ENCODE peak calls at places on chromosomes 4 and X, in four cellular contexts. D, N, Y and Q are unnamed samples.

GRCh38 chr4:25065451-25065850 is 34.7 kb upstream of the LGI2 start:
- DNase-seq in D (no peak), N (no peak), Y (no peak), Q (no peak)

GRCh38 chr4:8919651-8920288 is 48.1 kb upstream of the HMX1 start:
- DNase-seq in D (no peak), N (peak), Y (no peak), Q (no peak)

GRCh38 chrX:39418936-39419659 is 617.8 kb downstream of the MID1IP1 start:
- DNase-seq in D (peak), Y (no peak), N (no peak), Q (peak)

GRCh38 chr4:114077610-114078009 is 98.2 kb upstream of the ARSJ start:
- DNase-seq in Y (no peak), N (no peak), D (no peak), Q (no peak)

GRCh38 chr4:112633477-112634235 is 3.1 kb downstream of the ZGRF1 start:
- DNase-seq in Y (no peak), N (no peak), D (no peak), Q (no peak)

GRCh38 chr4:89403826-89404225 is 96.2 kb upstream of the GPRIN3 start:
- DNase-seq in N (no peak), D (no peak), Y (no peak), Q (no peak)

GRCh38 chrX:28787206-28787605 is 200.0 kb downstream of the IL1RAPL1 start:
- DNase-seq in N (no peak), D (no peak), Y (no peak), Q (no peak)

GRCh38 chr4:139515531-139515958 is 40.5 kb downstream of the SETD7 start:
- DNase-seq in Y (no peak), N (no peak), D (no peak), Q (no peak)

GRCh38 chrX:2500091-2500680 is 590 bp downstream of the DHRSX start:
- DNase-seq in D (peak), Y (no peak), N (peak), Q (peak)

GRCh38 chrX:16743604-16744325 is 24.4 kb downstream of the SYAP1 start:
- DNase-seq in D (no peak), N (no peak), Y (no peak), Q (no peak)

GRCh38 chr4:139920552-139920951 is 233.4 kb downstream of the MAML3 start:
- DNase-seq in Y (no peak), D (no peak), N (no peak), Q (no peak)

GRCh38 chr4:8260656-8261111 is 8.9 kb upstream of the HTRA3 start:
- DNase-seq in N (no peak), Y (no peak), D (no peak), Q (peak)

GRCh38 chrX:107659768-107660167 is 31.5 kb downstream of the PRPS1 start:
- DNase-seq in D (no peak), N (no peak), Y (peak), Q (no peak)

GRCh38 chr4:187019896-187020295 is 296.2 kb upstream of the FAT1 start:
- DNase-seq in Y (no peak), D (no peak), N (no peak), Q (no peak)

GRCh38 chr4:128168701-128169100 is 107.6 kb downstream of the LARP1B start:
- DNase-seq in D (no peak), Y (no peak), N (no peak), Q (no peak)

GRCh38 chr4:8472166-8472688 is 31.6 kb downstream of the TRMT44 start:
- DNase-seq in D (no peak), N (no peak), Y (no peak), Q (no peak)

GRCh38 chr4:165662341-165662740 is 210.7 kb upstream of the TLL1 start:
- DNase-seq in D (no peak), Y (no peak), N (no peak), Q (no peak)

GRCh38 chrX:4764888-4765287 is 1051.4 kb upstream of the PRKX start:
- DNase-seq in D (no peak), Y (no peak), N (no peak), Q (no peak)

GRCh38 chr4:54333657-54334056 is 104.6 kb downstream of the PDGFRA start:
- DNase-seq in D (no peak), Y (no peak), N (no peak), Q (no peak)

GRCh38 chrX:132984058-132984650 is 25.7 kb upstream of the HS6ST2 start:
- DNase-seq in Y (no peak), N (no peak), D (no peak), Q (no peak)

GRCh38 chrX:38871129-38872029 is 70.1 kb downstream of the MID1IP1 start:
- DNase-seq in Y (peak), D (no peak), N (no peak), Q (no peak)

GRCh38 chrX:153382563-153383482 is 18.3 kb downstream of the PNMA6E start:
- DNase-seq in N (no peak), D (no peak), Y (no peak), Q (no peak)

GRCh38 chr4:111919666-111920065 is 225.6 kb upstream of the FAM241A start:
- DNase-seq in Y (no peak), N (no peak), D (no peak), Q (no peak)

GRCh38 chr4:37780444-37781133 is 45.9 kb upstream of the PGM2 start:
- DNase-seq in N (no peak), Y (no peak), D (peak), Q (no peak)

GRCh38 chrX:152968193-152968592 is 25.7 kb downstream of the PNMA5 start:
- DNase-seq in N (no peak), D (no peak), Y (no peak), Q (no peak)

GRCh38 chrX:139211568-139212182 is 318.9 kb upstream of the F9 start:
- DNase-seq in D (no peak), N (no peak), Y (no peak), Q (no peak)

GRCh38 chr4:74934016-74934821 is 1.3 kb downstream of the PARM1 start:
- DNase-seq in N (no peak), Y (peak), D (peak), Q (peak)

GRCh38 chr4:63505714-63506460 is 903.4 kb downstream of the TECRL start:
- DNase-seq in N (no peak), D (no peak), Y (no peak), Q (no peak)

GRCh38 chrX:103919336-103919682 is 43.1 kb upstream of the TMSB15B start:
- DNase-seq in N (no peak), D (no peak), Y (peak), Q (no peak)

GRCh38 chr4:1079711-1080265 is 33.6 kb downstream of the RNF212 start:
- DNase-seq in N (no peak), Y (no peak), D (no peak), Q (no peak)

GRCh38 chr4:101031971-101032370 is 315.4 kb downstream of the PPP3CA start:
- DNase-seq in D (no peak), Y (no peak), N (no peak), Q (no peak)

GRCh38 chr4:88109123-88109864 is 49.1 kb downstream of the ABCG2 start:
- DNase-seq in N (no peak), Y (no peak), D (no peak), Q (no peak)

GRCh38 chrX:10014462-10015373 is 47.6 kb downstream of the CLDN34 start:
- DNase-seq in N (peak), D (peak), Y (peak), Q (peak)

GRCh38 chr4:110865611-110866254 is 242.9 kb upstream of the PITX2 start:
- DNase-seq in D (peak), N (no peak), Y (no peak), Q (no peak)